ENCODE peak calls at places on chromosomes 7 and 10, in nine cellular contexts. I is nucleus accumbens; Q is germinal center; X is stimulated activated CD8-positive, alpha-beta memory T cell treated with anti-CD3 and anti-CD28 coated beads, Interleukin-15, amount 100 ng/mL, for 24 hours; S is Kasumi-1; N is stimulated activated CD4-positive, alpha-beta T cell treated with anti-CD3 and anti-CD28 coated beads, Interleukin-1b, Interleukin-23, amount 100 ng/mL, for 24 hours; K is GM03348; L is cerebellum; C is astrocyte of the spinal cord. Z is an unnamed sample.

GRCh38 chr7:98878365-98879197 is at the start of gene TRRAP:
- DNase-seq in X (peak), S (peak), N (peak), I (peak), L (peak), K (peak), C (peak), Q (peak), Z (peak)

GRCh38 chr7:130363156-130363847 is 17.0 kb upstream of the CPA1 start:
- DNase-seq in S (no peak), Q (no peak), I (no peak), C (peak), X (no peak), L (no peak), K (peak), N (peak), Z (no peak)

GRCh38 chr10:21077681-21078080 is 180.6 kb upstream of the NEBL start:
- DNase-seq in C (no peak), I (no peak), K (no peak), X (no peak), N (no peak), Q (no peak), S (no peak), L (no peak), Z (no peak)

GRCh38 chr10:72012801-72013200 is 48.6 kb downstream of the CHST3 start:
- DNase-seq in I (no peak), L (peak), Q (no peak), C (no peak), S (no peak), X (no peak), N (no peak), K (no peak), Z (no peak)

GRCh38 chr7:28068811-28069216 is 111.8 kb downstream of the JAZF1 start:
- DNase-seq in S (no peak), I (no peak), C (peak), X (no peak), Q (no peak), N (no peak), K (peak), L (no peak), Z (no peak)

GRCh38 chr7:94183289-94183749 is 179.2 kb upstream of the BET1 start:
- DNase-seq in L (no peak), Q (no peak), X (no peak), I (no peak), K (peak), C (peak), N (no peak), S (no peak), Z (no peak)

GRCh38 chr10:89466599-89467035 is 52.2 kb downstream of the IFIT5 start:
- DNase-seq in I (no peak), Q (peak), X (no peak), N (no peak), S (peak), C (peak), K (peak), L (no peak), Z (no peak)

GRCh38 chr7:84924341-84924740 is 262.5 kb downstream of the SEMA3D start:
- DNase-seq in K (no peak), X (no peak), N (no peak), L (no peak), I (no peak), C (no peak), S (no peak), Q (no peak), Z (no peak)

GRCh38 chr7:20075992-20076813 is 141.0 kb downstream of the MACC1 start:
- DNase-seq in I (no peak), C (no peak), Q (no peak), L (no peak), S (no peak), K (no peak), N (no peak), X (no peak), Z (no peak)

GRCh38 chr7:106732045-106732444 is 71.1 kb upstream of the CCDC71L start:
- DNase-seq in K (no peak), X (no peak), L (no peak), N (no peak), C (no peak), S (no peak), I (no peak), Q (no peak), Z (no peak)

GRCh38 chr10:35576730-35577129 is 28.4 kb upstream of the GJD4 start:
- DNase-seq in C (no peak), N (no peak), Q (no peak), X (no peak), S (no peak), I (no peak), L (no peak), K (no peak), Z (no peak)

Z was measured in omental fat pad.